ENCODE peak calls at places on chromosomes 12 and 14, in six cellular contexts. K is lower lobe of right lung, C is cardiac muscle cell, U is AG04450, O is fibroblast of lung, X is ovary. I is an unnamed sample.

GRCh38 chr12:5317556-5317955 is 114.4 kb upstream of the NTF3 start:
- DNase-seq in K (no peak), O (peak), U (no peak), X (no peak), C (no peak), I (no peak)

GRCh38 chr14:22008098-22008412 is 334.4 kb upstream of the OR4E1 start:
- DNase-seq in C (no peak), O (no peak), X (no peak), K (no peak), U (no peak), I (no peak)

GRCh38 chr14:89304972-89305703 is 111.9 kb downstream of the FOXN3 start:
- DNase-seq in X (peak), U (peak), C (peak), K (no peak), O (peak), I (peak)

GRCh38 chr12:56084958-56085543 is 5.1 kb downstream of the ERBB3 start:
- DNase-seq in O (no peak), U (no peak), X (no peak), K (no peak), C (peak), I (no peak)

GRCh38 chr12:25458047-25458552 is 95.0 kb downstream of the LMNTD1 start:
- DNase-seq in U (peak), O (peak), K (no peak), C (peak), X (no peak), I (no peak)

GRCh38 chr12:68477256-68477655 is 133.4 kb upstream of the RAP1B start:
- DNase-seq in X (no peak), O (peak), U (no peak), C (no peak), K (no peak), I (no peak)

GRCh38 chr12:68176252-68176651 is 16.7 kb upstream of the IFNG start:
- DNase-seq in O (peak), C (no peak), X (no peak), U (no peak), K (no peak), I (no peak)

GRCh38 chr12:95949801-95950206 is 6.7 kb downstream of the AMDHD1 start:
- DNase-seq in X (no peak), U (no peak), K (no peak), O (no peak), C (no peak), I (no peak)

GRCh38 chr12:110102255-110102654 is 21.9 kb upstream of the IFT81 start:
- DNase-seq in K (no peak), C (peak), X (peak), O (peak), U (no peak), I (peak)

GRCh38 chr12:109385339-109386078 is 37.8 kb downstream of the MYO1H start:
- DNase-seq in U (peak), C (peak), X (peak), O (peak), K (peak), I (no peak)

GRCh38 chr14:63212209-63212608 is 8.0 kb downstream of the RHOJ start:
- DNase-seq in U (no peak), X (no peak), C (no peak), K (no peak), O (no peak), I (no peak)

GRCh38 chr12:1606021-1606622 is 11.7 kb upstream of the FBXL14 start:
- DNase-seq in C (peak), U (peak), X (peak), O (peak), K (peak), I (peak)

GRCh38 chr14:102140027-102140749 is 491 bp downstream of the WDR20 start:
- DNase-seq in K (peak), C (peak), U (no peak), O (peak), X (no peak), I (no peak)

GRCh38 chr12:15608931-15609330 is 180.3 kb downstream of the EPS8 start:
- DNase-seq in O (peak), K (no peak), C (no peak), X (no peak), U (no peak), I (no peak)

GRCh38 chr12:92602476-92602875 is 100.3 kb upstream of the PLEKHG7 start:
- DNase-seq in X (no peak), C (peak), U (peak), O (peak), K (no peak), I (no peak)

GRCh38 chr14:99203080-99203479 is 68.9 kb downstream of the BCL11B start:
- DNase-seq in X (no peak), K (no peak), C (no peak), U (no peak), O (no peak), I (no peak)

GRCh38 chr12:4286228-4286627 is 12.7 kb downstream of the CCND2 start:
- DNase-seq in X (no peak), U (no peak), O (no peak), K (no peak), C (no peak), I (no peak)

GRCh38 chr14:103848720-103849077 is 1.3 kb upstream of the PPP1R13B start:
- DNase-seq in O (no peak), X (no peak), C (no peak), U (no peak), K (no peak), I (no peak)

GRCh38 chr14:69266572-69267345 is 6.8 kb downstream of the GALNT16 start:
- DNase-seq in U (no peak), X (no peak), C (no peak), O (no peak), K (no peak), I (no peak)

GRCh38 chr12:102885043-102885932 is 31.8 kb downstream of the PAH start:
- DNase-seq in C (no peak), O (no peak), U (no peak), X (no peak), K (no peak), I (no peak)

GRCh38 chr12:117047810-117048584 is 51.2 kb downstream of the TESC start:
- DNase-seq in C (peak), U (peak), X (peak), K (no peak), O (peak), I (no peak)

GRCh38 chr12:26636710-26637328 is 196.2 kb downstream of the ITPR2 start:
- DNase-seq in C (peak), U (no peak), O (peak), X (no peak), K (no peak), I (no peak)

DNA sequence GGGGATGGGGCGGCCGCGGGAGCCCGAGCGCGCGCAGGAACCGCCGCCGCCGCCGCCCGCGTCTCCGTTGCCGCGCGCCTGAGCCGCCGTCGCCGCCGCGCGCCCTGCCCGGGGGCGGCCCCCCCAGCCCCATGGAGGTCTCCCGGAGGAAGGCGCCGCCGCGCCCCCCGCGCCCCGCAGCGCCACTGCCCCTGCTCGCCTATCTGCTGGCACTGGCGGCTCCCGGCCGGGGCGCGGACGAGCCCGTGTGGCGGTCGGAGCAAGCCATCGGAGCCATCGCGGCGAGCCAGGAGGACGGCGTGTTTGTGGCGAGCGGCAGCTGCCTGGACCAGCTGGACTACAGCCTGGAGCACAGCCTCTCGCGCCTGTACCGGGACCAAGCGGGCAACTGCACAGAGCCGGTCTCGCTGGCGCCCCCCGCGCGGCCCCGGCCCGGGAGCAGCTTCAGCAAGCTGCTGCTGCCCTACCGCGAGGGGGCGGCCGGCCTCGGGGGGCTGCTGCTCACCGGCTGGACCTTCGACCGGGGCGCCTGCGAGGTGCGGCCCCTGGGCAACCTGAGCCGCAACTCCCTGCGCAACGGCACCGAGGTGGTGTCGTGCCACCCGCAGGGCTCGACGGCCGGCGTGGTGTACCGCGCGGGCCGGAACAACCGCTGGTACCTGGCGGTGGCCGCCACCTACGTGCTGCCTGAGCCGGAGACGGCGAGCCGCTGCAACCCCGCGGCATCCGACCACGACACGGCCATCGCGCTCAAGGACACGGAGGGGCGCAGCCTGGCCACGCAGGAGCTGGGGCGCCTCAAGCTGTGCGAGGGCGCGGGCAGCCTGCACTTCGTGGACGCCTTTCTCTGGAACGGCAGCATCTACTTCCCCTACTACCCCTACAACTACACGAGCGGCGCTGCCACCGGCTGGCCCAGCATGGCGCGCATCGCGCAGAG is 734 bp downstream of the PLXNC1 start:
- DNase-seq in O (peak), K (peak), X (peak), C (peak), U (no peak), I (no peak)
- TF ChIP-seq CTCF in O (no peak), K (peak), X (no peak), C (peak), U (peak), I (peak)

DNA sequence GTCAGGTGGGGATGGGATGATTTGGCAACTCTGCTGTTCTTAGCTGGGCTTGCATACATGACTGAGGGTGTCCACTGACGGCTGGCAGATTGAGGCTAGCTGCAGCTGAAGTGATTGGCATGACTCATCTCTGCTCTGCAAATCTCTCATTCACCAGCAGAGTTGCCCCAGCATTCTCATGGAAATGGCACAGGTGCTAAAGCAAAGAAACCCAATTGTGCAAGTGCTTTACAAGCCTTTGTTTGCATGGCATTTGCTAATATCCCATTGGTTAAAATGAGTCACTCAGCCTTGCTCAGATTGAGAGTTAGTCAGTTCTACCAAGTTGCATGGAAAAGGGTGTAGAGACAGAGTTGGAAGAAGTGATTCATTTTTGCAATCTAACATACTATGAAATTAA is 389.7 kb upstream of the FAR2 start:
- DNase-seq in K (no peak), C (peak), U (no peak), O (peak), X (no peak), I (no peak)
- TF ChIP-seq CTCF in K (no peak), C (no peak), U (no peak), O (no peak), X (no peak), I (no peak)

GRCh38 chr12:94458882-94459772 is 540 bp downstream of the CEP83 start:
- DNase-seq in U (no peak), K (no peak), C (peak), O (peak), X (no peak), I (no peak)
- TF ChIP-seq CTCF in U (no peak), K (no peak), C (no peak), O (no peak), X (no peak), I (no peak)

GRCh38 chr12:449203-449602 is 10.5 kb upstream of the B4GALNT3 start:
- DNase-seq in O (no peak), C (no peak), K (no peak), X (no peak), U (no peak), I (no peak)

GRCh38 chr12:455821-456220 is 3.9 kb upstream of the B4GALNT3 start:
- DNase-seq in O (no peak), C (no peak), U (no peak), K (no peak), X (no peak), I (no peak)

GRCh38 chr12:457676-458075 is 2.1 kb upstream of the B4GALNT3 start:
- DNase-seq in O (no peak), K (no peak), C (no peak), U (no peak), X (no peak), I (no peak)

GRCh38 chr12:450438-450837 is 9.3 kb upstream of the B4GALNT3 start:
- DNase-seq in O (no peak), U (no peak), C (no peak), X (no peak), K (no peak), I (no peak)

DNA sequence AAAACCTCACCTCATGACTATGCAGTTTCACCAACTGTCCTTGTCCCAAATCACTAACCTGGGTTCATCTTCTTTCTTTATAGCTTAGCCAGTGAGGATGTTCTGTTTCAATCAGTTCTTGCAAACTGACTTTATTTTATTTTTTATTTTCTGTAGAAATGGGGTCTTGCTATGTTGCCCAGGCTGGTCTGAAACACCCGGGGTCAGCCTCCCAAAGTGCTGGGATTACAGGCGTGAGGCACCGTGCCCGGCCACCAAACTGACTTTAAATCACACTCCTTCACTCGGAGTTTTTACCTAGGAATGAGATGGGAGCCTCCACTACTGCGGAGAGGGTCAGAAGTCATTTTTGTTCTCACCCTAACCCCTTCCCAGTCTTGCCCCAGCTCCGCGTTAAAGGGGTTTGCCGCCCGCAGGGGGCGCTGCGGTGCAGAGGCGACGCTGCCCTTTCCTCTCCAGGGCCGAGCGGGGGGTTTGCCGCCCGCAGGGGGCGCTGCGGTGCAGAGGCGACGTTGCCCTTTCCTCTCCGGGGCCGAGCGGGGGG is 7.0 kb upstream of the B4GALNT3 start:
- DNase-seq in O (no peak), U (no peak), C (no peak), X (no peak), K (no peak), I (no peak)
- TF ChIP-seq CTCF in O (peak), U (peak), C (no peak), X (no peak), K (no peak), I (peak)

GRCh38 chr12:124855275-124855957 is 8.2 kb downstream of the SCARB1 start:
- DNase-seq in O (no peak), C (no peak), U (no peak), K (no peak), X (peak), I (no peak)

GRCh38 chr12:124854637-124855184 is 9.0 kb downstream of the SCARB1 start:
- DNase-seq in O (no peak), U (no peak), X (peak), K (no peak), C (no peak), I (no peak)

GRCh38 chr12:124857921-124858461 is 5.7 kb downstream of the SCARB1 start:
- DNase-seq in O (no peak), X (no peak), U (no peak), C (no peak), K (no peak), I (no peak)

GRCh38 chr12:124856842-124857178 is 6.9 kb downstream of the SCARB1 start:
- DNase-seq in X (no peak), O (no peak), U (no peak), C (no peak), K (no peak), I (no peak)

GRCh38 chr12:124856132-124856841 is 7.4 kb downstream of the SCARB1 start:
- DNase-seq in X (peak), K (no peak), O (no peak), U (no peak), C (no peak), I (no peak)
- TF ChIP-seq CTCF in X (peak), K (peak), O (no peak), U (peak), C (peak), I (peak)

I was measured in GM12864.